ENCODE peak calls at places on chromosomes 12 and 14, in five cellular contexts. G, L, D, E and O are unnamed samples.

GRCh38 chr12:88577537-88577936 is 2.7 kb downstream of the KITLG start:
- DNase-seq in L (peak; percentile 74), D (peak; percentile 92), G (no peak), E (no peak), O (no peak)

GRCh38 chr12:83389237-83389996 is 702.7 kb downstream of the TMTC2 start:
- DNase-seq in G (no peak), D (peak; percentile 32), E (peak; percentile 63), L (no peak), O (peak; percentile 39)

GRCh38 chr12:49028666-49029275 is 10.2 kb upstream of the PRKAG1 start:
- DNase-seq in G (no peak), D (no peak), E (no peak), L (no peak), O (no peak)

GRCh38 chr12:57165741-57166140 is 18.3 kb upstream of the LRP1-AS start:
- DNase-seq in L (peak; percentile 19), D (peak; percentile 38), E (no peak), G (no peak), O (no peak)

GRCh38 chr14:100774164-100774537 is 47.5 kb downstream of the DLK1 start:
- DNase-seq in E (no peak), D (no peak), L (no peak), G (no peak), O (no peak)

GRCh38 chr14:71361335-71361734 is 454.1 kb downstream of the PCNX1 start:
- DNase-seq in G (no peak), E (no peak), L (peak; percentile 50), D (no peak), O (no peak)

GRCh38 chr12:110684322-110684836 is 4.5 kb downstream of the HVCN1 start:
- DNase-seq in G (no peak), E (no peak), L (no peak), D (no peak), O (no peak)

GRCh38 chr14:103696027-103696402 is 19.2 kb downstream of the XRCC3 start:
- DNase-seq in D (no peak), G (no peak), L (no peak), E (no peak), O (no peak)

GRCh38 chr12:49342914-49343731 is 3.6 kb upstream of the DNAJC22 start:
- DNase-seq in D (no peak), E (no peak), G (no peak), L (no peak), O (peak; percentile 59)

GRCh38 chr12:74365178-74365964 is 172.3 kb upstream of the ATXN7L3B start:
- DNase-seq in G (no peak), L (peak; percentile 54), E (peak; percentile 48), D (peak; percentile 74), O (peak; percentile 43)

GRCh38 chr12:49039421-49040363 is 20.9 kb downstream of the KMT2D start:
- DNase-seq in E (no peak), G (no peak), D (no peak), L (no peak), O (no peak)

GRCh38 chr14:49972840-49973239 is 80.0 kb downstream of the ARF6 start:
- DNase-seq in L (peak; percentile 96), E (no peak), G (no peak), D (peak; percentile 86), O (no peak)

GRCh38 chr14:64698899-64699298 is 5.3 kb upstream of the PLEKHG3 start:
- DNase-seq in G (no peak), L (no peak), E (no peak), D (no peak), O (no peak)

GRCh38 chr12:80162177-80162576 is 62.8 kb downstream of the OTOGL start:
- DNase-seq in E (no peak), G (no peak), L (no peak), D (no peak), O (no peak)